ENCODE peak calls at places on chromosomes 16 and 17, in seven cellular contexts. R is CD8-positive, alpha-beta memory T cell; B is HCT116; Z is mammary epithelial cell; T is esophagus squamous epithelium; X is heart right ventricle; V is CD4-positive, alpha-beta memory T cell. S is an unnamed sample. For H3K4me1, the result is how much of the 10 kb centered on the place peaks cover.

GRCh38 chr17:36118477-36119353 is 15.1 kb downstream of the CCL4 start:
- DNase-seq in R (no peak), B (no peak), Z (no peak), T (no peak), X (no peak), V (no peak), S (no peak)

GRCh38 chr17:15185625-15185991 is 79.5 kb downstream of the PMP22 start:
- DNase-seq in R (no peak), B (no peak), Z (peak), T (no peak), X (no peak), V (no peak), S (no peak)

GRCh38 chr17:1967092-1967662 is 58.0 kb downstream of the RTN4RL1 start:
- DNase-seq in R (peak), B (no peak), Z (no peak), T (no peak), X (no peak), V (no peak), S (peak)

GRCh38 chr17:49963277-49963625 is 5.7 kb upstream of the DLX4 start:
- DNase-seq in R (no peak), B (no peak), Z (no peak), T (no peak), X (no peak), V (no peak), S (no peak)

GRCh38 chr16:60413969-60414368 is 1622.3 kb downstream of the CDH8 start:
- DNase-seq in R (no peak), B (no peak), Z (no peak), T (no peak), X (no peak), V (no peak), S (no peak)

GRCh38 chr17:36074365-36074764 is 10.3 kb downstream of the CCL18 start:
- DNase-seq in R (no peak), B (no peak), Z (no peak), T (no peak), X (no peak), V (no peak), S (no peak)

GRCh38 chr17:45170976-45171337 is 9.3 kb downstream of the HEXIM2 start:
- DNase-seq in R (no peak), B (peak), Z (peak), T (no peak), X (peak), V (no peak), S (no peak)

GRCh38 chr17:28346199-28346580 is 10.6 kb downstream of the TNFAIP1 start:
- DNase-seq in R (no peak), B (no peak), Z (no peak), T (no peak), X (no peak), V (no peak), S (no peak)

GRCh38 chr16:69672315-69672997 is 53.9 kb downstream of the NQO1 start:
- DNase-seq in R (no peak), B (no peak), Z (no peak), T (no peak), X (no peak), V (no peak), S (no peak)

GRCh38 chr17:80779961-80780380 is 211.7 kb upstream of the CHMP6 start:
- DNase-seq in R (no peak), B (no peak), Z (no peak), T (no peak), X (no peak), V (no peak), S (no peak)

GRCh38 chr17:5225668-5226457 is 8.8 kb downstream of the SCIMP start:
- DNase-seq in R (no peak), B (no peak), Z (no peak), T (no peak), X (no peak), V (no peak), S (no peak)

DNA sequence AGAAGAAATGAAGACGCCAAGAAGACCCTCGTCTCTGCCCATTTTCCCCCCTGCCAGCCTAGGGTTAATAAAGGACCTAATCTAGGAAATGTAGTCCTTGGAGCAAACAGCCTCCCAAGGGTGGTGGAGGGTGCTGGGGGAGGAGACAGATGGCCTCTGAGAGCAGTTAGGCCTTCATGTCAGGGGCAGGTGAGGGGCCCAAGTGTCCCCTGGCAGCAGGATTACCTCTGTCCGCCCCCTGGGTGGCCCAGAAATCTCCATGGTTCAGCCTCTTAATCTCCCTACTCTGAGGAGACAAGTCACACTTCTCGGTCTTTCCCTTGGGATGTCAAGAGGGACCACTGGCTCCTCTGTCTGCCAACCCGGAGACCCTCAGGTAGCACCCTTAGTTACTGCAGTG is 365.4 kb upstream of the TNRC6C start:
- DNase-seq in R (no peak), B (no peak), Z (no peak), T (no peak), X (no peak), V (no peak), S (no peak)
- H3K4me1 ChIP-seq in R (under half), B (under half), Z (under half), T (under half), X (under half), V (under half), S (under half)

GRCh38 chr17:56597495-56597990 is 4.0 kb downstream of the NOG start:
- DNase-seq in R (peak), B (no peak), Z (no peak), T (no peak), X (peak), V (no peak), S (peak)
- H3K4me3 ChIP-seq in R (peak), B (no peak), Z (peak), T (peak), X (peak), V (no peak), S (peak)

GRCh38 chr17:31856750-31857149 is 2.3 kb downstream of the COPRS start:
- DNase-seq in R (no peak), B (no peak), Z (no peak), T (no peak), X (no peak), V (no peak), S (no peak)

GRCh38 chr17:31858647-31859486 is at the start of gene COPRS:
- DNase-seq in R (peak), B (peak), Z (peak), T (peak), X (peak), V (peak), S (peak)

GRCh38 chr17:31859487-31860008 is 504 bp upstream of the COPRS start:
- DNase-seq in R (no peak), B (no peak), Z (no peak), T (no peak), X (no peak), V (no peak), S (no peak)

GRCh38 chr17:31854672-31855071 is 4.4 kb downstream of the COPRS start:
- DNase-seq in R (no peak), B (no peak), Z (no peak), T (no peak), X (no peak), V (no peak), S (no peak)

GRCh38 chr17:31857920-31858646 is 961 bp downstream of the COPRS start:
- DNase-seq in R (no peak), B (no peak), Z (peak), T (no peak), X (no peak), V (no peak), S (no peak)
- H3K27ac ChIP-seq in R (no peak), B (peak), Z (peak), T (peak), X (peak), V (peak), S (peak)

DNA sequence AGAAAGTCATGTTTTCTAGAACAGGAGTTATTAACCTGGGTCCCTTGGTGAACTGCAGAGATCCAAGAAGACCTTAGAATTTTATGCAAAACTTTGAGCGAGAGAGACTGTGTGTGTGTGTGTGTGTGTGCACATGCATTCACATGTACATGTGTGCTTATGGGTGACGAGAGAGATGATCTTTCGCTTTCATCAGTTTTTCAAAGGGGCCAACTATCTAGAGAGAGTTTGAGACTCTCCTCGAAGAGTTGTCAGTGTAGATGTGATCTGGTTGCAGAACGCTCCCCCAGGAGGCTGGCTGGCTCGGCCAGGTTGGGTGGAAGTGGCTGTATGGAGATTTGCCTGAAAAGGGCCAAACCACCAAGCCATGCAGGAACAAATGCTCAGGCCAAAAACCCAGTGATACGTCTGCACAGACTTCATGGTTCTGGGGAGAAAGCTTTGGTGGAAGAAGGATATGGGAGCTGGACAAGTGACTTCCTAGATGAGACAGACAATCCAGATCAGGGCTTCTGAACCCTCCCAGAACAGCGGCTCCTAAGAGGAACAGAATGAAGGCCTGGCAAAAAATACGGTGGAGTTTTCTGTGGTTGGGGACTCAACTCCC is 6.1 kb downstream of the PIK3R5 start:
- DNase-seq in R (no peak), B (no peak), Z (no peak), T (no peak), X (no peak), V (no peak), S (no peak)
- H3K4me1 ChIP-seq in R (half or more), B (under half), Z (under half), T (under half), X (under half), V (half or more), S (under half)

GRCh38 chr17:39225308-39225973 is at the start of gene STAC2:
- DNase-seq in R (peak), B (no peak), Z (no peak), T (no peak), X (no peak), V (no peak), S (no peak)

GRCh38 chr17:39223907-39224777 is 1.6 kb downstream of the STAC2 start:
- DNase-seq in R (no peak), B (no peak), Z (no peak), T (no peak), X (no peak), V (no peak), S (no peak)

GRCh38 chr17:39224778-39225307 is 902 bp downstream of the STAC2 start:
- DNase-seq in R (no peak), B (no peak), Z (no peak), T (no peak), X (no peak), V (no peak), S (no peak)

GRCh38 chr17:39227364-39227919 is 1.7 kb upstream of the STAC2 start:
- DNase-seq in R (no peak), B (no peak), Z (no peak), T (no peak), X (no peak), V (no peak), S (no peak)

GRCh38 chr17:39225974-39226683 is 384 bp upstream of the STAC2 start:
- DNase-seq in R (peak), B (no peak), Z (no peak), T (no peak), X (peak), V (no peak), S (peak)
- H3K4me3 ChIP-seq in R (peak), B (no peak), Z (peak), T (peak), X (peak), V (no peak), S (peak)

GRCh38 chr16:8862309-8863130 is 6.3 kb downstream of the CARHSP1 start:
- DNase-seq in R (no peak), B (no peak), Z (no peak), T (no peak), X (no peak), V (no peak), S (no peak)
- H3K27ac ChIP-seq in R (no peak), B (peak), Z (no peak), T (peak), X (peak), V (no peak), S (no peak)

S was measured in SJCRH30.